ENCODE peak calls at places on chromosome 11, in four cellular contexts. I, X, K and T are unnamed samples.

GRCh38 chr11:120632579-120632978 is 121.0 kb downstream of the GRIK4 start:
- DNase-seq in I (no peak), X (no peak), K (peak), T (no peak)

GRCh38 chr11:61126266-61126665 is 24.0 kb downstream of the CD5 start:
- DNase-seq in I (no peak), X (no peak), K (no peak), T (no peak)

GRCh38 chr11:134779179-134779578 is 367.1 kb upstream of the B3GAT1 start:
- DNase-seq in I (no peak), X (no peak), K (no peak), T (no peak)

GRCh38 chr11:76615950-76616349 is 54.6 kb downstream of the LRRC32 start:
- DNase-seq in I (no peak), X (no peak), K (no peak), T (no peak)

GRCh38 chr11:99370557-99371200 is 349.9 kb downstream of the CNTN5 start:
- DNase-seq in I (no peak), X (peak), K (no peak), T (no peak)

GRCh38 chr11:122697636-122698167 is 42.2 kb downstream of the UBASH3B start:
- DNase-seq in I (no peak), X (no peak), K (no peak), T (no peak)

GRCh38 chr11:76664578-76665061 is 5.9 kb downstream of the LRRC32 start:
- DNase-seq in I (no peak), X (no peak), K (peak), T (no peak)

GRCh38 chr11:20397281-20397680 is 9.8 kb downstream of the PRMT3 start:
- DNase-seq in I (no peak), X (peak), K (peak), T (peak)

GRCh38 chr11:122097419-122098001 is 18.5 kb downstream of the BLID start:
- DNase-seq in I (no peak), X (no peak), K (no peak), T (no peak)

GRCh38 chr11:85835263-85835662 is 19.9 kb upstream of the CCDC83 start:
- DNase-seq in I (no peak), X (no peak), K (no peak), T (no peak)

GRCh38 chr11:134861490-134862107 is 449.6 kb upstream of the B3GAT1 start:
- DNase-seq in I (no peak), X (no peak), K (peak), T (no peak)

GRCh38 chr11:61972112-61972795 is 4.8 kb upstream of the FTH1 start:
- DNase-seq in I (no peak), X (no peak), K (peak), T (no peak)

GRCh38 chr11:30916764-30917163 is 330.6 kb upstream of the MPPED2 start:
- DNase-seq in I (no peak), X (no peak), K (no peak), T (no peak)

GRCh38 chr11:128720522-128720985 is 26.7 kb downstream of the FLI1 start:
- DNase-seq in I (no peak), X (no peak), K (no peak), T (no peak)

GRCh38 chr11:133269272-133269671 is 263.0 kb downstream of the OPCML start:
- DNase-seq in I (no peak), X (no peak), K (no peak), T (no peak)

GRCh38 chr11:111541209-111542061 is 915 bp downstream of the LAYN start:
- DNase-seq in I (no peak), X (no peak), K (no peak), T (no peak)

GRCh38 chr11:46361283-46362145 is 14.3 kb downstream of the DGKZ start:
- DNase-seq in I (no peak), X (no peak), K (peak), T (no peak)

GRCh38 chr11:123206671-123207421 is 11.8 kb upstream of the CLMP start:
- DNase-seq in I (no peak), X (no peak), K (no peak), T (no peak)

GRCh38 chr11:44765676-44766075 is 38.9 kb downstream of the TSPAN18 start:
- DNase-seq in I (no peak), X (no peak), K (no peak), T (no peak)

GRCh38 chr11:128379587-128380279 is 207.6 kb downstream of the ETS1 start:
- DNase-seq in I (no peak), X (no peak), K (no peak), T (no peak)

GRCh38 chr11:103659743-103660142 is 376.7 kb upstream of the DDI1 start:
- DNase-seq in I (no peak), X (no peak), K (no peak), T (no peak)

GRCh38 chr11:61754534-61755482 is 2.4 kb downstream of the MYRF start:
- DNase-seq in I (no peak), X (no peak), K (peak), T (no peak)

GRCh38 chr11:85551881-85552280 is 75.3 kb downstream of the DLG2 start:
- DNase-seq in I (no peak), X (no peak), K (no peak), T (no peak)

GRCh38 chr11:10941429-10941828 is 83.6 kb upstream of the ZBED5 start:
- DNase-seq in I (no peak), X (no peak), K (no peak), T (no peak)

GRCh38 chr11:102317099-102317767 is at the start of gene BIRC3:
- DNase-seq in I (peak), X (peak), K (peak), T (peak)

GRCh38 chr11:26348776-26349175 is 16.8 kb downstream of the ANO3 start:
- DNase-seq in I (no peak), X (no peak), K (no peak), T (no peak)

GRCh38 chr11:113338730-113339129 is 24.3 kb downstream of the TTC12 start:
- DNase-seq in I (no peak), X (no peak), K (peak), T (no peak)

GRCh38 chr11:92941676-92942571 is 27.5 kb upstream of the MTNR1B start:
- DNase-seq in I (no peak), X (no peak), K (peak), T (peak)

GRCh38 chr11:57277845-57278720 is 41.0 kb upstream of the APLNR start:
- DNase-seq in I (peak), X (peak), K (peak), T (peak)
- TF ChIP-seq ZNF274 in I (no peak), X (no peak), K (no peak), T (no peak)

GRCh38 chr11:35711924-35712323 is 49.3 kb downstream of the TRIM44 start:
- DNase-seq in I (no peak), X (no peak), K (no peak), T (no peak)
- TF ChIP-seq ZNF274 in I (no peak), X (no peak), K (no peak), T (no peak)

GRCh38 chr11:8756201-8756600 is 73.6 kb downstream of the RPL27A start:
- DNase-seq in I (no peak), X (no peak), K (no peak), T (no peak)
- TF ChIP-seq ZNF274 in I (no peak), X (no peak), K (no peak), T (no peak)

GRCh38 chr11:12005061-12005460 is 3.4 kb downstream of the DKK3 start:
- DNase-seq in I (no peak), X (no peak), K (no peak), T (no peak)
- TF ChIP-seq ZNF274 in I (no peak), X (no peak), K (no peak), T (no peak)

GRCh38 chr11:125226701-125227100 is 62.1 kb downstream of the PKNOX2 start:
- DNase-seq in I (no peak), X (no peak), K (no peak), T (no peak)
- TF ChIP-seq ZNF274 in I (no peak), X (no peak), K (no peak), T (no peak)

DNA sequence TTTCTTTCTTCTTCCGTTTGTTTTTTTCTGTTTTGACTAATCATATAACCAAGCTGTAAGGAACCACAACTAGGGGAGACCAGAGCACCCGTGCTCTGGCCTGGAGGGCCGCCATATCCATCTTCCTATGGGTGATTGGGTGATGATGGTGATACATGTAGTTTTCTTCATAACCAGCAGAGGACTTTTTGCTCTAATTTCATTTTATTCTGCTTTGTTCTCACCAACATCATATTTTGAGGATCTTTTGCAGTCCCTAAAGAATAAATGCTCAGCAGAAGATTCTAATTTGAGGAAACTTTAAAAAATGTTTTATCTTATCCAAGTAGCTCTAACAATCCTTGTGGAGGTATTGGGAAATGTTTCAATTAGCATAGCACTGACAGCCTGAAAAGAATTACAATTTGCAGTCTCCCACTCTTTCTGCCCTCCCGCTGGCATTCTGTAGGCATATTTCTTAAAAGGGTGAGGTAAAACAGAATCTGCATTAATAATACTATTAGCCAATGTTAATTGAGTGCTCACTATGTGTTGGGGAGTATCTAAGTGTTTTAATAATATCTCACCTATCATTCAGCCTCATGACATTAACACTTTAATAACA is 544.0 kb downstream of the NTM start:
- DNase-seq in I (no peak), X (no peak), K (no peak), T (no peak)
- TF ChIP-seq ZNF274 in I (no peak), X (no peak), K (no peak), T (no peak)

GRCh38 chr11:69368119-69368880 is 74.3 kb downstream of the MYEOV start:
- DNase-seq in I (no peak), X (no peak), K (no peak), T (no peak)

GRCh38 chr11:69369210-69369609 is 75.3 kb downstream of the MYEOV start:
- DNase-seq in I (no peak), X (no peak), K (no peak), T (no peak)

GRCh38 chr11:69371731-69372588 is 78.0 kb downstream of the MYEOV start:
- DNase-seq in I (no peak), X (no peak), K (no peak), T (no peak)

GRCh38 chr11:69370984-69371709 is 77.2 kb downstream of the MYEOV start:
- DNase-seq in I (no peak), X (no peak), K (no peak), T (no peak)

DNA sequence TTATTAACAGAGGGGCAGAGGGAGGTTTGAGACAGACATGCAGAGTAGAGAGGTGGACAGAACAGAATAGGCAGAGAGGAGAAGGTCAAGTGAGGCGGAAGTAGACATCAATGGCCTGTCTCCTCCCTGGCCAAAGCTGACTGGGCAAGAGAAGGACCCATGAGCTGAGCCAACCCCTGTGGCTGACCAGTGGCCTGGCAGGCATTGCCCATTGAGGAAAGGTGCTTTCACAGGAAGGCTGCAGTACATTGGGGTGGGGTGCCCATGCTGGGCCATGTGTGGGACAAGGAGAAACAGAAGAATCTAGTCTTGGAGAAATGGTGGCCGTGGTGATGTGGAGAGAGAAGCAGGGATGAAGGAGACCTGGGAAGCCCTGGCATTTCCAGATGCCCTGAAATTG is 76.0 kb downstream of the MYEOV start:
- DNase-seq in I (no peak), X (no peak), K (no peak), T (no peak)
- TF ChIP-seq ZNF274 in I (no peak), X (no peak), K (no peak), T (no peak)